ENCODE peak calls at places on chromosome 16, in four cellular contexts. H is HCT116, G is H1, R is GM12878. D is an unnamed sample.

GRCh38 chr16:11439790-11440656 is 94.8 kb downstream of the RMI2 start:
- DNase-seq in H (no peak), G (no peak), R (no peak), D (no peak)

GRCh38 chr16:70018254-70018653 is 67.1 kb downstream of the CLEC18A start:
- DNase-seq in G (no peak), H (peak; percentile 61), R (peak; percentile 3), D (peak; percentile 9)

GRCh38 chr16:22642689-22643088 is 132.0 kb downstream of the NPIPB5 start:
- DNase-seq in R (no peak), H (no peak), G (no peak), D (no peak)

GRCh38 chr16:17342031-17342430 is 128.7 kb downstream of the XYLT1 start:
- DNase-seq in H (no peak), R (no peak), G (no peak), D (no peak)

GRCh38 chr16:50066482-50067289 is 916 bp downstream of the HEATR3 start:
- DNase-seq in H (no peak), R (no peak), G (no peak), D (no peak)

GRCh38 chr16:54647731-54648221 is 282.9 kb upstream of the IRX5 start:
- DNase-seq in R (no peak), G (no peak), H (no peak), D (no peak)

GRCh38 chr16:66720766-66721165 is 24.2 kb upstream of the CMTM4 start:
- DNase-seq in H (no peak), G (no peak), R (no peak), D (no peak)

GRCh38 chr16:89187337-89188063 is 12.8 kb downstream of the SLC22A31 start:
- DNase-seq in R (no peak), G (no peak), H (no peak), D (no peak)

GRCh38 chr16:27449434-27450188 is 47.6 kb downstream of the IL21R start:
- DNase-seq in R (no peak), H (no peak), G (no peak), D (no peak)

GRCh38 chr16:49800876-49801275 is 55.0 kb downstream of the ZNF423 start:
- DNase-seq in H (no peak), R (peak; percentile 24), G (no peak), D (no peak)

GRCh38 chr16:51327001-51327400 is 175.9 kb upstream of the SALL1 start:
- DNase-seq in G (no peak), H (no peak), R (no peak), D (no peak)

GRCh38 chr16:11698271-11698689 is 30.0 kb downstream of the SNN start:
- DNase-seq in G (no peak), H (no peak), R (no peak), D (no peak)

DNA sequence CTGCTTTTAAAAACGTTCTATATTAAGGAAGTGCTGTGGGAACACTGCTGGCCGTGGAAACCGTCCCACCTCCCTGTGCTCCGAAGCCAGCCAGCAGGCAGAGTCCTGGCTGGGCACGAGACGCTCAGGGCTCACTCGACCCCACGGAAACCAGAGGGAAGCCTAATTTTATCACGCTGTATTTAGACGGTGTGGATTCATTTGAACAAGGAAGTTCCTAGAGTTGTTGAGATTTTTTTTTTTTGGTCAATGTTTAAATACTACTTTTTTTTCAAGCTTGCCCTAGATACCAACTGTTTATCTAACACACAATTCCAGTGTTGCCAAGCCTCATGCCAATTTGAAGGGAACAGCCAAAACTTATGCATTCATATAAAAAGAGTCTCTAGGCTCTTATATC is 25.8 kb downstream of the ADCY9 start:
- DNase-seq in H (no peak), G (no peak), R (no peak), D (no peak)
- TF ChIP-seq ZNF274 in H (no peak), G (no peak), R (no peak), D (no peak)

DNA sequence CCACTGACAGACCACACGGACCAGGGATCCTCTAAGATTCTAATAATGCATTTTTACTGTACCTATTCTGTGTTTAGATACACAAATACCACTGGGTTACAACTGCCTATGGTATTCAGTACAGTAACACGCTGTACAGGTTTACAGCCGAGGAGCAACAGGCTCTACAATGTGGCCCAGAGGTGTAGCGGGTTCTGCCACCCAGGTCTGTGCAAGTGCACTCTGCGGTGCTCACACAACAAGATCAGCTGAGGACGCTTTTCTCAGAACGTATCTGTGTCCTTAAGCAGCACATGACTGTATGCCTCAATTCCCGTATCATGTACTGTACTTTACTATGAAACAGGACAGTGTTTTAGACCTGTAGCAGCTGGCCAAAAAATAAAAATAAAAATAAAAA is 6.5 kb downstream of the ZCCHC14 start:
- DNase-seq in G (no peak), H (no peak), R (no peak), D (no peak)
- H3K9ac ChIP-seq in G (no peak overlapping the region), H (no peak overlapping the region), R (no peak overlapping the region), D (no peak overlapping the region)

DNA sequence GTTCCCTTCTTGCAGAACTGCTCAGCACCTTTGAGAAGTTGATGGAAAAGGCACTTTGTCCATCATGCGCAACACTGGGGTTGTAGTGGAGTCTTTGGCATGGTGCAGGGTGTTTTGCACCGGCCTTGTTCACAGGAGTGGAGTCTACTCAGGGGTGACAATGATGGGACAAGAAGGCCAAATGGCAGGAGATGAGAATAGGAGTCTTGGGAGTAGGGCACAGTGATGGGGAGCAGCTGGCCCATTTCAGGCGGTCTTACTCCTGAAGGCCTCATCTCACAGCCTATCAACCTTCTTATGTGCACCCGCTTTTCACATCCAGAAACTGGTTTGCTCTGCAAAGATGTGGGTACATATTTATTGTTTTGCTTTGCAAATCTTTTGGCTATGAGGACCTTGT is 13.4 kb upstream of the KCNG4 start:
- DNase-seq in G (no peak), H (no peak), R (no peak), D (no peak)
- TF ChIP-seq ZNF274 in G (no peak), H (no peak), R (no peak), D (no peak)

DNA sequence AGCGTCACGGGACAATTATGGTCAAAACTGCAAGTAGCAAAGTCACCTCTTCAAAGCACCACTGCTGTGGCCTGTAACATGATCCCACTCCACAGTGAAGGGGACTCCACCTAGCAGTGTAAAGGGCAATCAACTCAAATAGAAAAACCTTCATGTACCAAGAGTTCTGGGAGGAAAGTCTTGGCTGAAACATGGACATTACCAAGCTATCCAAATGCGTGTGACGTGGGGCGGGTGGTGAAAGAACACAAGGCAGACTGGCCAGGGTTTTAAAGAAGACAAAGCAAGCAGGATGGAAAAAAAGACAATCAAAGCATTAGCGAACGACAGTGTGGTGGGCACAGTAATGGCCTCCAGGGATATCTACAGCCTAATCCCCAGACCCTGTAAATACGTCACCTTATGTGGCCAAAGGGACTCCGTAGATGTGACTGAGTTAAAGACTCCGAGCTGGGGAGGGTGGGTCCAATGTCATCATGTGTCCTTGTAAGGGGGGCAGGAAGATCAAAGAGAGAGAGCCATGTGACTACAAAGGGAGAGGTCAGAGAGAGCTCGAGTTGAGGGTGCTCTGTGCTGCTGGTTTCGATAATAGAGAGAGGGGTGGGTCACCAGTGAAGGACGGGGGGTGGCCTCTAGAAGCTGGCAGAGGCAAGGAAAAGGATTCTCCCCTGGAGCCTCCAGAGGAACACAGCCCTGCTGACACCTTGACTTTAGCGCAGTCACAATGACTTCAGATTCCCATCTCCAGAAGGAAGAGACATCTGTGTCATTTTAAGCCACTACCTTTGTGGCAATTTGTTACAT is 6.0 kb downstream of the HSDL1 start:
- DNase-seq in R (peak; percentile 56), G (no peak), H (peak; percentile 54), D (no peak)
- H3K9ac ChIP-seq in R (no peak overlapping the region), G (no peak overlapping the region), H (peak overlapping the region; percentile 29), D (no peak overlapping the region)

DNA sequence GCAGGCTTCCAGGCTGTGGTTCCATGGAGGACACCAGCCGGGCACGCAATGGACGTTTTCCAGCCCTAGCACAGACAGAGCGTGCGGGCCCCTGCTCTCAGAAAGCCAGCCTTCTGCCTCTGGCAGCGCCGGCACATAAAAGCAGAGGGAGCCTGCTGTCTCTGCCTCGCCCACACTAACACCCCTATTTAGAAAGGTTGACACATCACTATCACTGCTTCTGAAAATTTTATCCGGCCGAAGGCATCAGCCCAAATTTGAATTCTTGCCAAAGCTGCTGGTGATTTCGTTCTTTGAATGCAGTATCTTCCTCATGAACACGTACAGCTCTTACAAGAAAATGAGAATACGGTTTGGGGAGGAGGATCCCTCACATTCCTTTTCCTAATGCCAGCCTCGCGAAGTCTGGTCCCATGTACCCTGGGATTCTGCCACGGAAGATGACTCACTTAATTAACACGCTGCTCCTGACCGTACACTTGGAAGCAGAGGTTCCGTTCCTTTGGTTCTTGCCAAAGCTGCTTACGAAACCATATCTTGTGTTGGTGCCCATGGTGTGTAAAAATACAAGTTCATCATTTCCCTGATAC is 1.3 kb upstream of the RAB11FIP3 start:
- DNase-seq in G (no peak), R (no peak), H (no peak), D (no peak)
- TF ChIP-seq ZNF274 in G (no peak), R (no peak), H (no peak), D (no peak)

GRCh38 chr16:85514295-85514600 is 98.9 kb upstream of the GSE1 start:
- DNase-seq in H (no peak), G (no peak), R (no peak), D (no peak)

GRCh38 chr16:85515319-85515745 is 97.8 kb upstream of the GSE1 start:
- DNase-seq in R (no peak), H (no peak), G (no peak), D (no peak)

GRCh38 chr16:85513649-85514048 is 99.5 kb upstream of the GSE1 start:
- DNase-seq in H (no peak), R (no peak), G (no peak), D (no peak)

GRCh38 chr16:85515830-85516397 is 97.2 kb upstream of the GSE1 start:
- DNase-seq in R (no peak), G (no peak), H (no peak), D (no peak)

DNA sequence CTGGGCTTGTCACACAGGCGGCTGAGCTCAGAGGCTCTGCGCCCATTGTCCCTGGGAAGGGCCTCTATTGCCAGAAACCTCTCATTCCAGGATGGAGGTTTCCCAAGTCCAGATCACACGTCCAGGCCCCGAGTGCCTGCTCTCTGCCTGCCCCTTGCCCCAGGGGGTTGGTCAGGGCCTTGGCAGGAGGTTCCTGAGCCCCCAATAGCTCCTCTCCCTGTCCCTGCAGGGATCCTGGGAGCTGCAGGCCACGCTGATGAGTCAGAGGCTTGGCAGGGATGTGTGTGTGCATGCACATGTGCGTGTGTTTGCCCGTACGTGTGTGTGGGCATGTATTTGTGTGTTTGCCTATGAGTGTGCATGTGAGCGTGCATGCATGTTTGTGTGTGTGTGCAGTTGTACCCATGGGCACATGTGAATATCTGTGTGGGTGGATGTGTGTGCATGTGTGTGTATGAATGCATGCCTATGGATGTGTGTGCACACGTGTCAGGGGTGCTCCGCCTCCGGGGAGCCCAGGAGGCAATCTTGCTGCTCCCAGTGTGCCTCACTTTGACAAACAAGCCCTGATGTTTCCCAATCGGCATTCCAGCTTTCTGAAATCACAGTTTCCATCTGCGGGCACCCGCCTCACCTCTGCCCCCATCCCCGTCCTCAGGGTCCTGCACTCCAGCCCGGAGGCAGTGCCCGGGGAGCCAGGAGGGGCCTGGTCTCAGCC is 98.4 kb upstream of the GSE1 start:
- DNase-seq in H (peak; percentile 81), R (no peak), G (no peak), D (no peak)
- H3K9ac ChIP-seq in H (peak overlapping the region; percentile 60), R (no peak overlapping the region), G (no peak overlapping the region), D (peak overlapping the region; percentile 68)

DNA sequence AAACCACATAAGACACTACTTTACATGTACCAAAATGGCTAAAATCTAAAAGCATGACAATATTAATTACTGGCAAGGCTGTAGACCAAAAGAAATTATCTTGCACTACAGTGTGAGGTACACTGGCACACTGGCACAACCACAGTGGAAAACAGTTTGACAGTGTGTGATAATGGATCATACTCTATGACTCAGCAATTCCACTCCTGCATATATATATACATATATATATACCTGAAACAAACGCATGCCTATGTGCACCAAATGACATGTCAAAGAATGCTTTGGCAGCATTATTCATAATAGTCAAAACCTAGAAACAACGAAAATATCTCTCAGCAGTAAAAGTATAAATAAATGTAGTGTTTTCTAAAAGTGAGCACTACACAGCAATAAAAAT is 4.5 kb upstream of the DYNLRB2 start:
- DNase-seq in G (no peak), H (no peak), R (no peak), D (no peak)
- TF ChIP-seq ZNF274 in G (no peak), H (no peak), R (no peak), D (no peak)